ENCODE peak calls at places on chromosomes 6 and 20, in four cellular contexts. One of them, this sample, is unnamed. For H3K36me3 and H3K4me1, the result is how much of the 10 kb centered on the place peaks cover.

GRCh38 chr20:1820137-1821074 is 74.8 kb upstream of the SIRPA start:
- DNase-seq in heart right ventricle: no peak
- DNase-seq in CD8-positive, alpha-beta T cell: no peak
- DNase-seq in mammary epithelial cell: peak
- DNase-seq in this sample: no peak

GRCh38 chr6:56868687-56869086 is 86.2 kb upstream of the BEND6 start:
- DNase-seq in heart right ventricle: no peak
- DNase-seq in CD8-positive, alpha-beta T cell: no peak
- DNase-seq in mammary epithelial cell: peak
- DNase-seq in this sample: no peak

GRCh38 chr20:46031701-46032254 is 2.8 kb downstream of the SLC12A5 start:
- DNase-seq in CD8-positive, alpha-beta T cell: no peak
- DNase-seq in mammary epithelial cell: no peak
- DNase-seq in heart right ventricle: no peak
- DNase-seq in this sample: no peak

GRCh38 chr6:31294056-31294455 is 22.2 kb upstream of the HLA-C start:
- DNase-seq in heart right ventricle: no peak
- DNase-seq in CD8-positive, alpha-beta T cell: no peak
- DNase-seq in mammary epithelial cell: no peak
- DNase-seq in this sample: no peak

GRCh38 chr6:5471044-5471443 is 209.7 kb downstream of the FARS2 start:
- DNase-seq in heart right ventricle: peak
- DNase-seq in CD8-positive, alpha-beta T cell: peak
- DNase-seq in mammary epithelial cell: peak
- DNase-seq in this sample: peak

GRCh38 chr20:44743080-44743701 is 2.5 kb upstream of the KCNK15 start:
- DNase-seq in heart right ventricle: no peak
- DNase-seq in CD8-positive, alpha-beta T cell: no peak
- DNase-seq in mammary epithelial cell: no peak
- DNase-seq in this sample: no peak

GRCh38 chr20:10216146-10216741 is 2.4 kb upstream of the SNAP25 start:
- DNase-seq in heart right ventricle: no peak
- DNase-seq in CD8-positive, alpha-beta T cell: no peak
- DNase-seq in mammary epithelial cell: no peak
- DNase-seq in this sample: no peak

GRCh38 chr6:139375239-139376053 is 998 bp upstream of the CITED2 start:
- DNase-seq in mammary epithelial cell: peak
- DNase-seq in heart right ventricle: peak
- DNase-seq in CD8-positive, alpha-beta T cell: peak
- DNase-seq in this sample: peak

GRCh38 chr6:142374965-142375733 is 73.3 kb downstream of the ADGRG6 start:
- DNase-seq in mammary epithelial cell: peak
- DNase-seq in heart right ventricle: no peak
- DNase-seq in CD8-positive, alpha-beta T cell: no peak
- DNase-seq in this sample: no peak

GRCh38 chr6:129491436-129491835 is 218.5 kb downstream of the ARHGAP18 start:
- DNase-seq in mammary epithelial cell: no peak
- DNase-seq in CD8-positive, alpha-beta T cell: no peak
- DNase-seq in heart right ventricle: no peak
- DNase-seq in this sample: no peak

GRCh38 chr6:44224154-44224977 is 971 bp downstream of the SLC29A1 start:
- DNase-seq in mammary epithelial cell: peak
- DNase-seq in CD8-positive, alpha-beta T cell: no peak
- DNase-seq in heart right ventricle: no peak
- DNase-seq in this sample: peak

GRCh38 chr6:155123520-155123919 is 128.4 kb downstream of the TIAM2 start:
- DNase-seq in mammary epithelial cell: no peak
- DNase-seq in CD8-positive, alpha-beta T cell: no peak
- DNase-seq in heart right ventricle: no peak
- DNase-seq in this sample: no peak

GRCh38 chr6:100269189-100269588 is 195.5 kb downstream of the SIM1 start:
- DNase-seq in CD8-positive, alpha-beta T cell: no peak
- DNase-seq in mammary epithelial cell: peak
- DNase-seq in heart right ventricle: no peak
- DNase-seq in this sample: no peak

GRCh38 chr20:58007947-58008346 is 220.5 kb downstream of the ANKRD60 start:
- DNase-seq in mammary epithelial cell: no peak
- DNase-seq in heart right ventricle: no peak
- DNase-seq in CD8-positive, alpha-beta T cell: no peak
- DNase-seq in this sample: no peak

GRCh38 chr6:138896104-138896756 is 91.8 kb downstream of the REPS1 start:
- DNase-seq in CD8-positive, alpha-beta T cell: no peak
- DNase-seq in heart right ventricle: no peak
- DNase-seq in mammary epithelial cell: no peak
- DNase-seq in this sample: no peak

GRCh38 chr6:81023007-81023582 is 729.4 kb downstream of the TENT5A start:
- DNase-seq in CD8-positive, alpha-beta T cell: no peak
- DNase-seq in heart right ventricle: no peak
- DNase-seq in mammary epithelial cell: no peak
- DNase-seq in this sample: no peak

GRCh38 chr20:32871622-32872160 is 13.0 kb downstream of the EFCAB8 start:
- DNase-seq in CD8-positive, alpha-beta T cell: no peak
- DNase-seq in heart right ventricle: no peak
- DNase-seq in mammary epithelial cell: no peak
- DNase-seq in this sample: no peak

GRCh38 chr6:3079700-3080099 is 11.4 kb downstream of the RIPK1 start:
- DNase-seq in heart right ventricle: no peak
- DNase-seq in CD8-positive, alpha-beta T cell: no peak
- DNase-seq in mammary epithelial cell: no peak
- DNase-seq in this sample: no peak

GRCh38 chr20:59159091-59159821 is 4.4 kb upstream of the ZNF831 start:
- DNase-seq in heart right ventricle: no peak
- DNase-seq in CD8-positive, alpha-beta T cell: peak
- DNase-seq in mammary epithelial cell: no peak
- DNase-seq in this sample: no peak

GRCh38 chr20:15875446-15875845 is 697.8 kb downstream of the KIF16B start:
- DNase-seq in mammary epithelial cell: no peak
- DNase-seq in heart right ventricle: no peak
- DNase-seq in CD8-positive, alpha-beta T cell: no peak
- DNase-seq in this sample: no peak

GRCh38 chr20:62818592-62819493 is 2.0 kb downstream of the COL9A3 start:
- DNase-seq in mammary epithelial cell: peak
- DNase-seq in heart right ventricle: peak
- DNase-seq in CD8-positive, alpha-beta T cell: no peak
- DNase-seq in this sample: no peak

GRCh38 chr6:44667226-44667625 is 279.7 kb downstream of the CDC5L start:
- DNase-seq in mammary epithelial cell: peak
- DNase-seq in heart right ventricle: no peak
- DNase-seq in CD8-positive, alpha-beta T cell: no peak
- DNase-seq in this sample: peak

GRCh38 chr20:42204261-42204660 is 586.1 kb upstream of the CHD6 start:
- DNase-seq in mammary epithelial cell: no peak
- DNase-seq in CD8-positive, alpha-beta T cell: no peak
- DNase-seq in heart right ventricle: peak
- DNase-seq in this sample: no peak

GRCh38 chr20:64025101-64025825 is 10.7 kb upstream of the C20orf204 start:
- DNase-seq in mammary epithelial cell: no peak
- DNase-seq in CD8-positive, alpha-beta T cell: no peak
- DNase-seq in heart right ventricle: no peak
- DNase-seq in this sample: no peak
- H3K36me3 ChIP-seq in mammary epithelial cell: under half
- H3K36me3 ChIP-seq in CD8-positive, alpha-beta T cell: half or more
- H3K36me3 ChIP-seq in heart right ventricle: half or more
- H3K36me3 ChIP-seq in this sample: half or more

GRCh38 chr6:22383016-22383415 is 86.2 kb upstream of the PRL start:
- DNase-seq in mammary epithelial cell: no peak
- DNase-seq in CD8-positive, alpha-beta T cell: no peak
- DNase-seq in heart right ventricle: no peak
- DNase-seq in this sample: no peak

GRCh38 chr6:22381810-22382512 is 85.1 kb upstream of the PRL start:
- DNase-seq in mammary epithelial cell: no peak
- DNase-seq in CD8-positive, alpha-beta T cell: no peak
- DNase-seq in heart right ventricle: no peak
- DNase-seq in this sample: no peak

GRCh38 chr6:22380236-22380635 is 83.4 kb upstream of the PRL start:
- DNase-seq in CD8-positive, alpha-beta T cell: no peak
- DNase-seq in mammary epithelial cell: no peak
- DNase-seq in heart right ventricle: no peak
- DNase-seq in this sample: no peak
- H3K4me3 ChIP-seq in CD8-positive, alpha-beta T cell: no peak
- H3K4me3 ChIP-seq in mammary epithelial cell: no peak
- H3K4me3 ChIP-seq in heart right ventricle: no peak
- H3K4me3 ChIP-seq in this sample: no peak

GRCh38 chr20:50222568-50223320 is 32.1 kb downstream of the CEBPB start:
- DNase-seq in heart right ventricle: no peak
- DNase-seq in CD8-positive, alpha-beta T cell: no peak
- DNase-seq in mammary epithelial cell: no peak
- DNase-seq in this sample: no peak

GRCh38 chr20:50220093-50220893 is 29.7 kb downstream of the CEBPB start:
- DNase-seq in heart right ventricle: no peak
- DNase-seq in mammary epithelial cell: no peak
- DNase-seq in CD8-positive, alpha-beta T cell: no peak
- DNase-seq in this sample: no peak

GRCh38 chr20:50220894-50221266 is 30.2 kb downstream of the CEBPB start:
- DNase-seq in heart right ventricle: no peak
- DNase-seq in mammary epithelial cell: no peak
- DNase-seq in CD8-positive, alpha-beta T cell: no peak
- DNase-seq in this sample: no peak

GRCh38 chr20:50223321-50223995 is 32.8 kb downstream of the CEBPB start:
- DNase-seq in mammary epithelial cell: no peak
- DNase-seq in CD8-positive, alpha-beta T cell: no peak
- DNase-seq in heart right ventricle: no peak
- DNase-seq in this sample: no peak

GRCh38 chr20:50221501-50222323 is 31.1 kb downstream of the CEBPB start:
- DNase-seq in mammary epithelial cell: peak
- DNase-seq in CD8-positive, alpha-beta T cell: no peak
- DNase-seq in heart right ventricle: peak
- DNase-seq in this sample: no peak
- H3K4me1 ChIP-seq in mammary epithelial cell: under half
- H3K4me1 ChIP-seq in CD8-positive, alpha-beta T cell: under half
- H3K4me1 ChIP-seq in heart right ventricle: half or more
- H3K4me1 ChIP-seq in this sample: under half

GRCh38 chr6:151430886-151431285 is 21.0 kb downstream of the RMND1 start:
- DNase-seq in mammary epithelial cell: no peak
- DNase-seq in CD8-positive, alpha-beta T cell: no peak
- DNase-seq in heart right ventricle: no peak
- DNase-seq in this sample: no peak
- H3K36me3 ChIP-seq in mammary epithelial cell: under half
- H3K36me3 ChIP-seq in CD8-positive, alpha-beta T cell: under half
- H3K36me3 ChIP-seq in heart right ventricle: half or more
- H3K36me3 ChIP-seq in this sample: half or more

GRCh38 chr6:150690681-150691080 is 91.0 kb downstream of the PLEKHG1 start:
- DNase-seq in heart right ventricle: no peak
- DNase-seq in CD8-positive, alpha-beta T cell: no peak
- DNase-seq in mammary epithelial cell: no peak
- DNase-seq in this sample: no peak
- H3K4me3 ChIP-seq in heart right ventricle: no peak
- H3K4me3 ChIP-seq in CD8-positive, alpha-beta T cell: no peak
- H3K4me3 ChIP-seq in mammary epithelial cell: no peak
- H3K4me3 ChIP-seq in this sample: no peak

GRCh38 chr20:12928755-12929401 is 79.9 kb upstream of the SPTLC3 start:
- DNase-seq in mammary epithelial cell: peak
- DNase-seq in heart right ventricle: no peak
- DNase-seq in CD8-positive, alpha-beta T cell: no peak
- DNase-seq in this sample: no peak
- H3K4me1 ChIP-seq in mammary epithelial cell: under half
- H3K4me1 ChIP-seq in heart right ventricle: under half
- H3K4me1 ChIP-seq in CD8-positive, alpha-beta T cell: under half
- H3K4me1 ChIP-seq in this sample: under half

DNA sequence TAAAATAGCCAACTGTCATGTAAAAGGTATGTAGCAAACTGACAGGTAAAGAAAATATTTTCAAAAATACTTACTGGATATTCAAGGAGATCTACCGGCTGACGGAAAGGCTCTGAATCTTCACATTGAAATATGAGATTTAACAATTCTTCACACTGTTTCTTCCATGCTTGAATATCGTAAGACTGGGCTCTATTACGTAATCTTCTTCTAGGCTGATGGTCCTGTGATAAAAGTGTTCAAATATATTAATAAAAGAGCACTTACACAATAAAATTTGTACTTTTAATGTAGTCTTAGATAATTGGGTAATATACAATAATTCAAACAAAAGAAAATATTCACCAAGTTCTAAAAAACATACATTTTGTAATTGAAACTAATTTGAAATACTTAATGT is 87.4 kb downstream of the IRAK1BP1 start:
- DNase-seq in CD8-positive, alpha-beta T cell: no peak
- DNase-seq in mammary epithelial cell: no peak
- DNase-seq in heart right ventricle: no peak
- DNase-seq in this sample: no peak
- H3K36me3 ChIP-seq in CD8-positive, alpha-beta T cell: under half
- H3K36me3 ChIP-seq in mammary epithelial cell: under half
- H3K36me3 ChIP-seq in heart right ventricle: half or more
- H3K36me3 ChIP-seq in this sample: under half

GRCh38 chr6:20334334-20334733 is 67.3 kb upstream of the E2F3 start:
- DNase-seq in mammary epithelial cell: no peak
- DNase-seq in heart right ventricle: peak
- DNase-seq in CD8-positive, alpha-beta T cell: no peak
- DNase-seq in this sample: peak
- H3K4me3 ChIP-seq in mammary epithelial cell: no peak
- H3K4me3 ChIP-seq in heart right ventricle: peak
- H3K4me3 ChIP-seq in CD8-positive, alpha-beta T cell: no peak
- H3K4me3 ChIP-seq in this sample: no peak

GRCh38 chr6:109388265-109388664 is 6.0 kb upstream of the CD164 start:
- DNase-seq in mammary epithelial cell: no peak
- DNase-seq in heart right ventricle: no peak
- DNase-seq in CD8-positive, alpha-beta T cell: no peak
- DNase-seq in this sample: no peak
- H3K4me1 ChIP-seq in mammary epithelial cell: under half
- H3K4me1 ChIP-seq in heart right ventricle: under half
- H3K4me1 ChIP-seq in CD8-positive, alpha-beta T cell: under half
- H3K4me1 ChIP-seq in this sample: under half

DNA sequence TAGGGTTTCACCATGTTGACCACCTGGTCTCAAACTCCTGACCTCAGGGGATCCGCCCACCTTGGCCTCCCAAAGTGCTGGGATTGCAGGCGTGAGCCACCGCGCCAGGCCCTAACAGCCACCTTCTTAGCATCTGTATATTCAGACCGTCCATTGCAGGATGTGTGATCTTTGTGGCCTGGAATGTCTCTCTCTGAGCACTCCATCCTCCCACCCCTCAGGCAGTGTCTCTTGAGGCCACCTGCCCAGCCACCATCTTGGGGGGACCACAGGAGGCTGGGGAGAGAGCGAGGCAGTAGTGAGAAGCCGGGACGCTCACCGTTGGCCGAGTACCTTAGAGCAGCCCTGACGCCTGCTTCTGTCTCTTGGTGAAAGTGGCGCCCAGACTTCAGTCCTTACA is 18.8 kb downstream of the DNAJC5 start:
- DNase-seq in heart right ventricle: no peak
- DNase-seq in CD8-positive, alpha-beta T cell: no peak
- DNase-seq in mammary epithelial cell: no peak
- DNase-seq in this sample: no peak
- H3K36me3 ChIP-seq in heart right ventricle: under half
- H3K36me3 ChIP-seq in CD8-positive, alpha-beta T cell: under half
- H3K36me3 ChIP-seq in mammary epithelial cell: under half
- H3K36me3 ChIP-seq in this sample: under half